ENCODE peak calls at places on chromosomes 2 and 18, in eight cellular contexts. R is CD4-positive, alpha-beta T cell; W is cardiac muscle cell; Q is keratinocyte; B is stimulated activated CD4-positive, alpha-beta T cell treated with anti-CD3 and anti-CD28 coated beads, Interleukin-12 subunit alpha, Interleukin-12 subunit beta, amount 100 ng/mL, for 48 hours; Y is DMS 273 treated with DMSO at 0.1 percent for 48 hours; I is AG10803; G is left ventricle myocardium superior. U is an unnamed sample.

GRCh38 chr2:25825238-25825637 is 53.0 kb downstream of the ASXL2 start:
- DNase-seq in R (peak), W (no peak), Q (no peak), Y (no peak), B (peak), I (no peak), G (no peak), U (no peak)

GRCh38 chr18:73835656-73836055 is 312.0 kb downstream of the FBXO15 start:
- DNase-seq in R (no peak), B (no peak), G (no peak), Y (no peak), I (peak), W (no peak), Q (no peak), U (no peak)

GRCh38 chr2:108905176-108905575 is 83.8 kb downstream of the EDAR start:
- DNase-seq in B (no peak), I (no peak), R (no peak), W (no peak), Q (no peak), G (peak), Y (no peak), U (no peak)

GRCh38 chr2:241636983-241637232 is at the start of gene THAP4:
- DNase-seq in W (peak), G (peak), B (no peak), R (no peak), Q (no peak), Y (no peak), I (peak), U (peak)

GRCh38 chr2:46412010-46412409 is 67.4 kb upstream of the TMEM247 start:
- DNase-seq in W (no peak), I (no peak), B (no peak), R (no peak), Q (no peak), Y (no peak), G (no peak), U (no peak)

GRCh38 chr18:74797577-74798151 is 200.0 kb downstream of the ZNF407 start:
- DNase-seq in R (no peak), Q (no peak), B (no peak), W (no peak), I (no peak), G (no peak), Y (no peak), U (no peak)

GRCh38 chr2:212254331-212254730 is 284.3 kb downstream of the ERBB4 start:
- DNase-seq in W (no peak), R (no peak), B (no peak), G (no peak), Q (no peak), Y (no peak), I (no peak), U (no peak)

GRCh38 chr2:153393518-153393917 is 85.0 kb downstream of the RPRM start:
- DNase-seq in Y (no peak), W (no peak), I (no peak), R (no peak), Q (no peak), G (no peak), B (no peak), U (no peak)

GRCh38 chr2:111898703-111899514 is 502 bp downstream of the MERTK start:
- DNase-seq in G (no peak), Q (no peak), Y (no peak), B (no peak), W (peak), R (peak), I (no peak), U (no peak)

GRCh38 chr2:72112421-72112820 is 35.2 kb downstream of the CYP26B1 start:
- DNase-seq in G (no peak), Y (no peak), B (no peak), R (no peak), Q (no peak), I (peak), W (no peak), U (no peak)

GRCh38 chr18:32803571-32803970 is 30.7 kb upstream of the KLHL14 start:
- DNase-seq in I (no peak), G (no peak), W (no peak), Y (no peak), R (no peak), Q (no peak), B (no peak), U (no peak)

GRCh38 chr2:201357216-201357615 is at the start of gene FLACC1:
- DNase-seq in B (no peak), G (no peak), R (no peak), W (peak), Y (no peak), Q (no peak), I (peak), U (peak)

GRCh38 chr18:75360941-75361340 is 66.6 kb downstream of the SMIM21 start:
- DNase-seq in I (no peak), Y (no peak), G (no peak), B (no peak), Q (no peak), W (no peak), R (no peak), U (no peak)

U was measured in G401.